ENCODE peak calls at places on chromosomes 11 and 22, in four cellular contexts. One of them, this sample, is unnamed.

GRCh38 chr11:125141686-125142535 is 22.6 kb upstream of the PKNOX2 start:
- DNase-seq in hypothalamus: no peak
- DNase-seq in amygdala: peak
- DNase-seq in omental fat pad: peak
- DNase-seq in this sample: no peak

GRCh38 chr11:2537896-2538855 is 93.4 kb downstream of the KCNQ1 start:
- DNase-seq in hypothalamus: no peak
- DNase-seq in amygdala: no peak
- DNase-seq in omental fat pad: no peak
- DNase-seq in this sample: peak

GRCh38 chr11:61919841-61920631 is 2.7 kb upstream of the RAB3IL1 start:
- DNase-seq in hypothalamus: no peak
- DNase-seq in amygdala: no peak
- DNase-seq in omental fat pad: peak
- DNase-seq in this sample: peak

GRCh38 chr11:12802418-12803085 is 128.3 kb downstream of the TEAD1 start:
- DNase-seq in hypothalamus: no peak
- DNase-seq in amygdala: no peak
- DNase-seq in omental fat pad: peak
- DNase-seq in this sample: no peak

GRCh38 chr11:75463106-75463774 is 30.2 kb upstream of the KLHL35 start:
- DNase-seq in hypothalamus: no peak
- DNase-seq in amygdala: no peak
- DNase-seq in omental fat pad: no peak
- DNase-seq in this sample: no peak

GRCh38 chr11:41784513-41785335 is 325.3 kb upstream of the LRRC4C start:
- DNase-seq in hypothalamus: no peak
- DNase-seq in amygdala: no peak
- DNase-seq in omental fat pad: no peak
- DNase-seq in this sample: no peak

GRCh38 chr22:44369916-44370804 is 57.4 kb upstream of the SHISAL1 start:
- DNase-seq in hypothalamus: no peak
- DNase-seq in amygdala: no peak
- DNase-seq in omental fat pad: no peak
- DNase-seq in this sample: no peak

GRCh38 chr22:17087176-17088131 is 2.7 kb downstream of the IL17RA start:
- DNase-seq in hypothalamus: no peak
- DNase-seq in amygdala: no peak
- DNase-seq in omental fat pad: no peak
- DNase-seq in this sample: peak

GRCh38 chr11:47390084-47390760 is 11.9 kb upstream of the SPI1 start:
- DNase-seq in hypothalamus: no peak
- DNase-seq in amygdala: no peak
- DNase-seq in omental fat pad: no peak
- DNase-seq in this sample: no peak

GRCh38 chr22:20463324-20464095 is 25.9 kb upstream of the SCARF2 start:
- DNase-seq in hypothalamus: no peak
- DNase-seq in amygdala: no peak
- DNase-seq in omental fat pad: no peak
- DNase-seq in this sample: no peak

GRCh38 chr11:125603207-125603606 is 10.6 kb downstream of the STT3A start:
- DNase-seq in hypothalamus: no peak
- DNase-seq in amygdala: no peak
- DNase-seq in omental fat pad: no peak
- DNase-seq in this sample: no peak

GRCh38 chr22:36086170-36086490 is 57.5 kb upstream of the RBFOX2 start:
- DNase-seq in hypothalamus: no peak
- DNase-seq in amygdala: no peak
- DNase-seq in omental fat pad: no peak
- DNase-seq in this sample: no peak

GRCh38 chr22:42399315-42400271 is 32.6 kb downstream of the NFAM1 start:
- DNase-seq in hypothalamus: no peak
- DNase-seq in amygdala: no peak
- DNase-seq in omental fat pad: no peak
- DNase-seq in this sample: no peak

GRCh38 chr11:101306721-101307120 is 177.1 kb upstream of the PGR start:
- DNase-seq in hypothalamus: no peak
- DNase-seq in amygdala: no peak
- DNase-seq in omental fat pad: no peak
- DNase-seq in this sample: no peak

GRCh38 chr11:112255075-112255739 is 5.5 kb downstream of the PLET1 start:
- DNase-seq in hypothalamus: no peak
- DNase-seq in amygdala: no peak
- DNase-seq in omental fat pad: no peak
- DNase-seq in this sample: no peak

GRCh38 chr22:47192651-47193437 is 430.4 kb downstream of the TBC1D22A start:
- DNase-seq in hypothalamus: no peak
- DNase-seq in amygdala: no peak
- DNase-seq in omental fat pad: peak
- DNase-seq in this sample: peak

GRCh38 chr22:32905400-32905799 is 103.9 kb downstream of the TIMP3 start:
- DNase-seq in hypothalamus: no peak
- DNase-seq in amygdala: no peak
- DNase-seq in omental fat pad: no peak
- DNase-seq in this sample: no peak

GRCh38 chr11:103364687-103365086 is 255.5 kb downstream of the DYNC2H1 start:
- DNase-seq in hypothalamus: no peak
- DNase-seq in amygdala: no peak
- DNase-seq in omental fat pad: no peak
- DNase-seq in this sample: no peak

GRCh38 chr11:1863352-1864215 is 10.7 kb downstream of the LSP1 start:
- DNase-seq in hypothalamus: no peak
- DNase-seq in amygdala: no peak
- DNase-seq in omental fat pad: no peak
- DNase-seq in this sample: peak

GRCh38 chr11:353315-353857 is 15.9 kb upstream of the B4GALNT4 start:
- DNase-seq in hypothalamus: no peak
- DNase-seq in amygdala: no peak
- DNase-seq in omental fat pad: peak
- DNase-seq in this sample: peak

GRCh38 chr11:31769241-31769640 is 41.9 kb downstream of the PAX6 start:
- DNase-seq in hypothalamus: no peak
- DNase-seq in amygdala: no peak
- DNase-seq in omental fat pad: no peak
- DNase-seq in this sample: no peak

GRCh38 chr11:59158206-59159068 is 13.5 kb upstream of the DTX4 start:
- DNase-seq in hypothalamus: no peak
- DNase-seq in amygdala: no peak
- DNase-seq in omental fat pad: no peak
- DNase-seq in this sample: peak

GRCh38 chr11:109426442-109426841 is 4.5 kb downstream of the C11orf87 start:
- DNase-seq in hypothalamus: no peak
- DNase-seq in amygdala: no peak
- DNase-seq in omental fat pad: no peak
- DNase-seq in this sample: no peak

GRCh38 chr11:95832763-95833162 is 42.5 kb downstream of the CEP57 start:
- DNase-seq in hypothalamus: no peak
- DNase-seq in amygdala: no peak
- DNase-seq in omental fat pad: no peak
- DNase-seq in this sample: no peak

GRCh38 chr22:41501209-41501608 is 32.3 kb downstream of the ACO2 start:
- DNase-seq in hypothalamus: no peak
- DNase-seq in amygdala: no peak
- DNase-seq in omental fat pad: no peak
- DNase-seq in this sample: no peak

GRCh38 chr22:21448627-21449416 is 18.4 kb upstream of the TMEM191C start:
- DNase-seq in hypothalamus: no peak
- DNase-seq in amygdala: no peak
- DNase-seq in omental fat pad: no peak
- DNase-seq in this sample: peak

GRCh38 chr11:100647861-100648260 is 39.2 kb upstream of the ARHGAP42 start:
- DNase-seq in hypothalamus: no peak
- DNase-seq in amygdala: no peak
- DNase-seq in omental fat pad: no peak
- DNase-seq in this sample: no peak

GRCh38 chr11:6778518-6778917 is 4.3 kb upstream of the OR2AG1 start:
- DNase-seq in hypothalamus: no peak
- DNase-seq in amygdala: no peak
- DNase-seq in omental fat pad: no peak
- DNase-seq in this sample: no peak

GRCh38 chr11:119805663-119806062 is 76.7 kb upstream of the NECTIN1 start:
- DNase-seq in hypothalamus: no peak
- DNase-seq in amygdala: no peak
- DNase-seq in omental fat pad: no peak
- DNase-seq in this sample: no peak

GRCh38 chr22:39680486-39680885 is 109.9 kb downstream of the CACNA1I start:
- DNase-seq in hypothalamus: no peak
- DNase-seq in amygdala: no peak
- DNase-seq in omental fat pad: no peak
- DNase-seq in this sample: no peak

GRCh38 chr11:65786786-65787636 is at the start of gene OVOL1:
- DNase-seq in hypothalamus: no peak
- DNase-seq in amygdala: no peak
- DNase-seq in omental fat pad: no peak
- DNase-seq in this sample: peak

GRCh38 chr11:62306227-62306626 is 7.4 kb upstream of the SCGB1D4 start:
- DNase-seq in hypothalamus: no peak
- DNase-seq in amygdala: no peak
- DNase-seq in omental fat pad: no peak
- DNase-seq in this sample: no peak

GRCh38 chr11:70550456-70551195 is 152.3 kb downstream of the CTTN start:
- DNase-seq in hypothalamus: no peak
- DNase-seq in amygdala: no peak
- DNase-seq in omental fat pad: no peak
- DNase-seq in this sample: no peak

GRCh38 chr22:39612811-39613548 is 42.4 kb downstream of the CACNA1I start:
- DNase-seq in hypothalamus: no peak
- DNase-seq in amygdala: no peak
- DNase-seq in omental fat pad: no peak
- DNase-seq in this sample: no peak

GRCh38 chr11:2098691-2099522 is 40.3 kb downstream of the IGF2 start:
- DNase-seq in hypothalamus: no peak
- DNase-seq in amygdala: no peak
- DNase-seq in omental fat pad: no peak
- DNase-seq in this sample: peak

GRCh38 chr11:126232683-126233082 is 21.1 kb downstream of the FAM118B start:
- DNase-seq in hypothalamus: no peak
- DNase-seq in amygdala: no peak
- DNase-seq in omental fat pad: no peak
- DNase-seq in this sample: no peak

GRCh38 chr11:22730319-22730718 is 63.9 kb downstream of the GAS2 start:
- DNase-seq in hypothalamus: no peak
- DNase-seq in amygdala: no peak
- DNase-seq in omental fat pad: no peak
- DNase-seq in this sample: no peak

GRCh38 chr11:119380816-119381185 is 689 bp downstream of the USP2 start:
- DNase-seq in hypothalamus: no peak
- DNase-seq in amygdala: no peak
- DNase-seq in omental fat pad: no peak
- DNase-seq in this sample: peak

This sample was measured in suprapubic skin.